ENCODE peak calls at places on chromosomes 6 and 20, in ten cellular contexts. M, O, X, S, Y, L, W, P, B and I are unnamed samples.
A peak's percentile ranks its signal among the peaks of the same experiment; 100 is the strongest.

GRCh38 chr20:31494131-31494530 is 19.0 kb downstream of the REM1 start:
- DNase-seq in L (no peak), B (no peak), O (no peak), P (peak; percentile 16), W (no peak), Y (peak; percentile 25), S (no peak), X (no peak), M (no peak), I (no peak)

GRCh38 chr6:90178294-90178678 is 118.4 kb downstream of the BACH2 start:
- DNase-seq in X (no peak), L (no peak), M (no peak), S (no peak), P (no peak), W (no peak), B (no peak), O (no peak), Y (no peak), I (no peak)

GRCh38 chr6:108127826-108128225 is 38.0 kb upstream of the NR2E1 start:
- DNase-seq in P (no peak), L (no peak), Y (no peak), M (peak; percentile 84), W (no peak), B (no peak), S (no peak), O (no peak), X (no peak), I (no peak)

GRCh38 chr20:25632940-25633790 is 9.4 kb upstream of the NANP start:
- DNase-seq in Y (no peak), P (no peak), S (no peak), O (no peak), L (no peak), W (no peak), B (no peak), X (no peak), M (no peak), I (no peak)

GRCh38 chr20:38139919-38140753 is 24.9 kb downstream of the TGM2 start:
- DNase-seq in S (no peak), X (peak; percentile 20), Y (no peak), O (no peak), P (no peak), W (no peak), L (no peak), B (peak; percentile 25), M (no peak), I (no peak)

GRCh38 chr20:22768779-22769178 is 184.4 kb upstream of the FOXA2 start:
- DNase-seq in S (no peak), W (no peak), M (no peak), L (no peak), O (no peak), Y (peak; percentile 30), P (no peak), B (no peak), X (no peak), I (no peak)

GRCh38 chr6:134870677-134871498 is 79.0 kb downstream of the ALDH8A1 start:
- DNase-seq in M (no peak), P (no peak), Y (no peak), B (no peak), O (no peak), S (no peak), X (no peak), L (no peak), W (no peak), I (no peak)

GRCh38 chr6:33908025-33908424 is 104.2 kb upstream of the MLN start:
- DNase-seq in W (no peak), L (no peak), P (no peak), S (no peak), Y (no peak), B (no peak), O (no peak), X (no peak), M (peak; percentile 20), I (no peak)

GRCh38 chr20:34705383-34706021 is 1.4 kb downstream of the TP53INP2 start:
- DNase-seq in L (no peak), Y (no peak), X (no peak), P (peak; percentile 56), S (peak; percentile 61), B (peak; percentile 51), M (peak; percentile 33), O (no peak), W (no peak), I (no peak)

GRCh38 chr6:35365599-35366596 is 23.5 kb downstream of the PPARD start:
- DNase-seq in W (no peak), Y (no peak), L (no peak), S (no peak), B (no peak), P (no peak), M (no peak), O (no peak), X (no peak), I (no peak)

GRCh38 chr6:75204222-75204958 is 1.5 kb downstream of the COL12A1 start:
- DNase-seq in S (peak; percentile 82), L (no peak), X (peak; percentile 89), Y (peak; percentile 86), W (no peak), M (peak; percentile 78), B (peak; percentile 81), O (no peak), P (peak; percentile 39), I (no peak)

GRCh38 chr6:44002071-44002590 is 125.1 kb downstream of the MRPL14 start:
- DNase-seq in W (no peak), S (no peak), O (no peak), P (no peak), Y (peak; percentile 97), B (peak; percentile 51), M (peak; percentile 82), X (peak; percentile 86), L (no peak), I (no peak)

GRCh38 chr20:18805881-18806280 is 7.7 kb upstream of the SCP2D1 start:
- DNase-seq in Y (no peak), B (no peak), M (no peak), O (no peak), L (no peak), X (no peak), P (no peak), S (no peak), W (no peak), I (no peak)

GRCh38 chr6:45586216-45587171 is 208.8 kb upstream of the SUPT3H start:
- DNase-seq in B (no peak), S (no peak), P (peak; percentile 18), M (no peak), X (peak; percentile 55), L (peak; percentile 78), W (no peak), Y (peak; percentile 11), O (no peak), I (no peak)

GRCh38 chr6:41408982-41409381 is 73.6 kb downstream of the NCR2 start:
- DNase-seq in L (no peak), B (no peak), P (no peak), X (no peak), O (no peak), M (no peak), Y (peak; percentile 77), W (no peak), S (no peak), I (no peak)

GRCh38 chr6:25027221-25027916 is 91.6 kb upstream of the RIPOR2 start:
- DNase-seq in B (peak; percentile 61), P (no peak), L (peak; percentile 85), M (no peak), O (no peak), S (no peak), X (no peak), Y (no peak), W (no peak), I (no peak)

GRCh38 chr6:137234505-137234863 is 15.3 kb upstream of the IFNGR1 start:
- DNase-seq in L (no peak), P (peak; percentile 57), S (no peak), O (no peak), X (no peak), W (no peak), B (no peak), M (no peak), Y (no peak), I (no peak)

GRCh38 chr20:58883243-58883691 is 30.8 kb downstream of the GNAS start:
- DNase-seq in S (no peak), Y (peak; percentile 67), L (no peak), P (no peak), B (no peak), M (no peak), X (no peak), O (no peak), W (no peak), I (no peak)

GRCh38 chr6:52330470-52330869 is 31.5 kb upstream of the PAQR8 start:
- DNase-seq in B (peak; percentile 51), X (no peak), L (no peak), S (no peak), M (no peak), W (no peak), P (peak; percentile 65), Y (no peak), O (no peak), I (no peak)
- H3K27ac ChIP-seq in B (peak overlapping the region; percentile 23), X (no peak overlapping the region), L (no peak overlapping the region), S (no peak overlapping the region), M (no peak overlapping the region), W (no peak overlapping the region), P (no peak overlapping the region), Y (no peak overlapping the region), O (no peak overlapping the region), I (no peak overlapping the region)

GRCh38 chr20:36825374-36826104 is 50.4 kb upstream of the TLDC2 start:
- DNase-seq in O (no peak), B (no peak), X (no peak), W (no peak), S (no peak), L (no peak), M (no peak), Y (peak; percentile 34), P (no peak), I (no peak)
- H3K27ac ChIP-seq in O (no peak overlapping the region), B (no peak overlapping the region), X (no peak overlapping the region), W (peak overlapping the region; percentile 54), S (no peak overlapping the region), L (no peak overlapping the region), M (no peak overlapping the region), Y (no peak overlapping the region), P (no peak overlapping the region), I (peak overlapping the region; percentile 22)

DNA sequence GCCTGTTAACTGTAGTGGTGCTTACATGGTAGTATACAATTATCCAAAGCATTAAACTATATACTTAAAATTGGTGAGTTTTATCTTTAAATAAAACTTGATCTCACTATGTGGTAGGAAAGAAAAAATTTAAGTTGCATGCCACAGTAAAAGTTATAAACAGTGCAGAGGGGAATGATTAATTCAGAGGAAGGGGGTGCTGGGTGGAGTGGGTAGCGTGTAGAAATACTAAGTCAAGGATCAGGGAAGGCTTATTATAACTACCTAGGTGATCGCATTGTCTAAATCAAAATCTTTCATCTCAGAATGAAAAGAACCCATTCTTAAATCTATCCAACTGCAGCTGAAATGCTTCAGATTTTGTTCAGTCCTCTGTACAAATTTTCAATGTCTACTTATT is 428.3 kb downstream of the ADGRB3 start:
- DNase-seq in O (no peak), L (no peak), M (no peak), B (no peak), W (no peak), Y (no peak), S (no peak), P (no peak), X (no peak), I (no peak)
- H3K27ac ChIP-seq in O (no peak overlapping the region), L (no peak overlapping the region), M (no peak overlapping the region), B (no peak overlapping the region), W (no peak overlapping the region), Y (no peak overlapping the region), S (no peak overlapping the region), P (no peak overlapping the region), X (no peak overlapping the region), I (no peak overlapping the region)

GRCh38 chr20:46670585-46671584 is 18.4 kb downstream of the TP53RK start:
- DNase-seq in L (no peak), W (no peak), X (no peak), B (no peak), O (no peak), P (no peak), Y (no peak), S (no peak), M (peak; percentile 56), I (no peak)
- H3K27ac ChIP-seq in L (no peak overlapping the region), W (no peak overlapping the region), X (no peak overlapping the region), B (no peak overlapping the region), O (no peak overlapping the region), P (no peak overlapping the region), Y (no peak overlapping the region), S (no peak overlapping the region), M (no peak overlapping the region), I (no peak overlapping the region)